ENCODE peak calls at places on chromosomes 1 and 21, in four cellular contexts. One of them, this sample, is unnamed.

GRCh38 chr1:33381979-33382378 is 48.9 kb downstream of the PHC2 start:
- DNase-seq in activated CD8-positive, alpha-beta memory T cell treated with anti-CD3 and anti-CD28 coated beads for 48 hours: no peak
- DNase-seq in lower leg skin: no peak
- DNase-seq in Daoy: no peak
- DNase-seq in this sample: no peak

GRCh38 chr1:61754545-61754944 is 12.3 kb downstream of the PATJ start:
- DNase-seq in activated CD8-positive, alpha-beta memory T cell treated with anti-CD3 and anti-CD28 coated beads for 48 hours: no peak
- DNase-seq in lower leg skin: no peak
- DNase-seq in Daoy: no peak
- DNase-seq in this sample: no peak

GRCh38 chr1:94772230-94772641 is 47.9 kb upstream of the SLC44A3 start:
- DNase-seq in activated CD8-positive, alpha-beta memory T cell treated with anti-CD3 and anti-CD28 coated beads for 48 hours: no peak
- DNase-seq in lower leg skin: no peak
- DNase-seq in Daoy: no peak
- DNase-seq in this sample: no peak

GRCh38 chr1:7692038-7692437 is 79.1 kb upstream of the VAMP3 start:
- DNase-seq in activated CD8-positive, alpha-beta memory T cell treated with anti-CD3 and anti-CD28 coated beads for 48 hours: no peak
- DNase-seq in lower leg skin: no peak
- DNase-seq in Daoy: no peak
- DNase-seq in this sample: no peak

GRCh38 chr1:220432408-220432807 is 95.5 kb upstream of the MARK1 start:
- DNase-seq in activated CD8-positive, alpha-beta memory T cell treated with anti-CD3 and anti-CD28 coated beads for 48 hours: no peak
- DNase-seq in lower leg skin: no peak
- DNase-seq in Daoy: peak; percentile 32
- DNase-seq in this sample: no peak

GRCh38 chr1:220962031-220962751 is 82.9 kb downstream of the HLX start:
- DNase-seq in activated CD8-positive, alpha-beta memory T cell treated with anti-CD3 and anti-CD28 coated beads for 48 hours: no peak
- DNase-seq in lower leg skin: no peak
- DNase-seq in Daoy: peak; percentile 14
- DNase-seq in this sample: peak; percentile 100

GRCh38 chr1:239814306-239814881 is 277.3 kb upstream of the FMN2 start:
- DNase-seq in activated CD8-positive, alpha-beta memory T cell treated with anti-CD3 and anti-CD28 coated beads for 48 hours: no peak
- DNase-seq in lower leg skin: no peak
- DNase-seq in Daoy: peak; percentile 88
- DNase-seq in this sample: peak; percentile 58

GRCh38 chr1:79663916-79664315 is 657.4 kb upstream of the ADGRL4 start:
- DNase-seq in activated CD8-positive, alpha-beta memory T cell treated with anti-CD3 and anti-CD28 coated beads for 48 hours: no peak
- DNase-seq in lower leg skin: no peak
- DNase-seq in Daoy: no peak
- DNase-seq in this sample: no peak

GRCh38 chr1:91889717-91890459 is 3.9 kb upstream of the TGFBR3 start:
- DNase-seq in activated CD8-positive, alpha-beta memory T cell treated with anti-CD3 and anti-CD28 coated beads for 48 hours: no peak
- DNase-seq in lower leg skin: no peak
- DNase-seq in Daoy: peak; percentile 79
- DNase-seq in this sample: peak; percentile 61

GRCh38 chr1:203274603-203275381 is 30.5 kb upstream of the BTG2 start:
- DNase-seq in activated CD8-positive, alpha-beta memory T cell treated with anti-CD3 and anti-CD28 coated beads for 48 hours: no peak
- DNase-seq in lower leg skin: peak; percentile 85
- DNase-seq in Daoy: no peak
- DNase-seq in this sample: no peak

GRCh38 chr21:41928621-41929220 is 25.1 kb downstream of the C2CD2 start:
- DNase-seq in activated CD8-positive, alpha-beta memory T cell treated with anti-CD3 and anti-CD28 coated beads for 48 hours: no peak
- DNase-seq in lower leg skin: no peak
- DNase-seq in Daoy: no peak
- DNase-seq in this sample: no peak

GRCh38 chr1:235612761-235613160 is 36.8 kb downstream of the GNG4 start:
- DNase-seq in activated CD8-positive, alpha-beta memory T cell treated with anti-CD3 and anti-CD28 coated beads for 48 hours: no peak
- DNase-seq in lower leg skin: no peak
- DNase-seq in Daoy: no peak
- DNase-seq in this sample: no peak

GRCh38 chr1:9081473-9081872 is 12.0 kb upstream of the SLC2A5 start:
- DNase-seq in activated CD8-positive, alpha-beta memory T cell treated with anti-CD3 and anti-CD28 coated beads for 48 hours: no peak
- DNase-seq in lower leg skin: no peak
- DNase-seq in Daoy: no peak
- DNase-seq in this sample: no peak

GRCh38 chr1:56414728-56415224 is 164.6 kb downstream of the PLPP3 start:
- DNase-seq in activated CD8-positive, alpha-beta memory T cell treated with anti-CD3 and anti-CD28 coated beads for 48 hours: no peak
- DNase-seq in lower leg skin: no peak
- DNase-seq in Daoy: peak; percentile 66
- DNase-seq in this sample: no peak

GRCh38 chr21:26982767-26983166 is 15.9 kb upstream of the ADAMTS5 start:
- DNase-seq in activated CD8-positive, alpha-beta memory T cell treated with anti-CD3 and anti-CD28 coated beads for 48 hours: no peak
- DNase-seq in lower leg skin: no peak
- DNase-seq in Daoy: peak; percentile 67
- DNase-seq in this sample: peak; percentile 78

GRCh38 chr1:59903136-59903754 is 23.3 kb downstream of the CYP2J2 start:
- DNase-seq in activated CD8-positive, alpha-beta memory T cell treated with anti-CD3 and anti-CD28 coated beads for 48 hours: no peak
- DNase-seq in lower leg skin: no peak
- DNase-seq in Daoy: peak; percentile 34
- DNase-seq in this sample: no peak

GRCh38 chr1:149917590-149918144 is at the start of gene SV2A:
- DNase-seq in activated CD8-positive, alpha-beta memory T cell treated with anti-CD3 and anti-CD28 coated beads for 48 hours: no peak
- DNase-seq in lower leg skin: peak; percentile 81
- DNase-seq in Daoy: peak; percentile 59
- DNase-seq in this sample: peak; percentile 48

GRCh38 chr1:38418195-38419030 is 371.8 kb upstream of the POU3F1 start:
- DNase-seq in activated CD8-positive, alpha-beta memory T cell treated with anti-CD3 and anti-CD28 coated beads for 48 hours: no peak
- DNase-seq in lower leg skin: no peak
- DNase-seq in Daoy: peak; percentile 69
- DNase-seq in this sample: no peak

GRCh38 chr1:161803181-161803580 is 37.1 kb downstream of the ATF6 start:
- DNase-seq in activated CD8-positive, alpha-beta memory T cell treated with anti-CD3 and anti-CD28 coated beads for 48 hours: no peak
- DNase-seq in lower leg skin: no peak
- DNase-seq in Daoy: no peak
- DNase-seq in this sample: no peak

GRCh38 chr1:205726619-205727125 is 23.3 kb downstream of the NUCKS1 start:
- DNase-seq in activated CD8-positive, alpha-beta memory T cell treated with anti-CD3 and anti-CD28 coated beads for 48 hours: no peak
- DNase-seq in lower leg skin: no peak
- DNase-seq in Daoy: no peak
- DNase-seq in this sample: no peak

GRCh38 chr1:24673336-24673735 is 30.2 kb downstream of the SRRM1 start:
- DNase-seq in activated CD8-positive, alpha-beta memory T cell treated with anti-CD3 and anti-CD28 coated beads for 48 hours: no peak
- DNase-seq in lower leg skin: no peak
- DNase-seq in Daoy: no peak
- DNase-seq in this sample: peak; percentile 10

GRCh38 chr1:235264327-235264726 is 63.7 kb downstream of the ARID4B start:
- DNase-seq in activated CD8-positive, alpha-beta memory T cell treated with anti-CD3 and anti-CD28 coated beads for 48 hours: no peak
- DNase-seq in lower leg skin: no peak
- DNase-seq in Daoy: no peak
- DNase-seq in this sample: no peak

GRCh38 chr21:39874759-39875158 is 7.5 kb downstream of the PCP4 start:
- DNase-seq in activated CD8-positive, alpha-beta memory T cell treated with anti-CD3 and anti-CD28 coated beads for 48 hours: no peak
- DNase-seq in lower leg skin: no peak
- DNase-seq in Daoy: no peak
- DNase-seq in this sample: no peak

GRCh38 chr1:106360252-106360651 is 696.2 kb upstream of the PRMT6 start:
- DNase-seq in activated CD8-positive, alpha-beta memory T cell treated with anti-CD3 and anti-CD28 coated beads for 48 hours: no peak
- DNase-seq in lower leg skin: no peak
- DNase-seq in Daoy: no peak
- DNase-seq in this sample: no peak

GRCh38 chr1:2271841-2272655 is 43.9 kb downstream of the SKI start:
- DNase-seq in activated CD8-positive, alpha-beta memory T cell treated with anti-CD3 and anti-CD28 coated beads for 48 hours: no peak
- DNase-seq in lower leg skin: no peak
- DNase-seq in Daoy: no peak
- DNase-seq in this sample: no peak

GRCh38 chr21:22536511-22536910 is 1538.3 kb downstream of the NCAM2 start:
- DNase-seq in activated CD8-positive, alpha-beta memory T cell treated with anti-CD3 and anti-CD28 coated beads for 48 hours: no peak
- DNase-seq in lower leg skin: no peak
- DNase-seq in Daoy: no peak
- DNase-seq in this sample: no peak

GRCh38 chr1:40317394-40318074 is 448 bp upstream of the COL9A2 start:
- DNase-seq in activated CD8-positive, alpha-beta memory T cell treated with anti-CD3 and anti-CD28 coated beads for 48 hours: no peak
- DNase-seq in lower leg skin: peak; percentile 81
- DNase-seq in Daoy: no peak
- DNase-seq in this sample: no peak

GRCh38 chr1:177307771-177308170 is 137.0 kb downstream of the BRINP2 start:
- DNase-seq in activated CD8-positive, alpha-beta memory T cell treated with anti-CD3 and anti-CD28 coated beads for 48 hours: no peak
- DNase-seq in lower leg skin: no peak
- DNase-seq in Daoy: no peak
- DNase-seq in this sample: peak; percentile 48

GRCh38 chr1:184802739-184803492 is 48.3 kb upstream of the EDEM3 start:
- DNase-seq in activated CD8-positive, alpha-beta memory T cell treated with anti-CD3 and anti-CD28 coated beads for 48 hours: no peak
- DNase-seq in lower leg skin: no peak
- DNase-seq in Daoy: no peak
- DNase-seq in this sample: peak; percentile 74

GRCh38 chr1:8217011-8217711 is 100.8 kb upstream of the SLC45A1 start:
- DNase-seq in activated CD8-positive, alpha-beta memory T cell treated with anti-CD3 and anti-CD28 coated beads for 48 hours: no peak
- DNase-seq in lower leg skin: no peak
- DNase-seq in Daoy: no peak
- DNase-seq in this sample: no peak

GRCh38 chr1:234408757-234409156 is 35.5 kb downstream of the COA6 start:
- DNase-seq in activated CD8-positive, alpha-beta memory T cell treated with anti-CD3 and anti-CD28 coated beads for 48 hours: no peak
- DNase-seq in lower leg skin: no peak
- DNase-seq in Daoy: no peak
- DNase-seq in this sample: no peak

GRCh38 chr1:169604781-169605560 is 18.7 kb upstream of the F5 start:
- DNase-seq in activated CD8-positive, alpha-beta memory T cell treated with anti-CD3 and anti-CD28 coated beads for 48 hours: no peak
- DNase-seq in lower leg skin: no peak
- DNase-seq in Daoy: no peak
- DNase-seq in this sample: no peak

GRCh38 chr1:25821630-25822091 is 1.9 kb downstream of the MTFR1L start:
- DNase-seq in activated CD8-positive, alpha-beta memory T cell treated with anti-CD3 and anti-CD28 coated beads for 48 hours: no peak
- DNase-seq in lower leg skin: peak; percentile 70
- DNase-seq in Daoy: no peak
- DNase-seq in this sample: no peak

GRCh38 chr1:30907641-30908445 is 715 bp downstream of the SDC3 start:
- DNase-seq in activated CD8-positive, alpha-beta memory T cell treated with anti-CD3 and anti-CD28 coated beads for 48 hours: no peak
- DNase-seq in lower leg skin: no peak
- DNase-seq in Daoy: no peak
- DNase-seq in this sample: no peak

GRCh38 chr1:112700290-112701226 is 6.4 kb downstream of the RHOC start:
- DNase-seq in activated CD8-positive, alpha-beta memory T cell treated with anti-CD3 and anti-CD28 coated beads for 48 hours: peak; percentile 75
- DNase-seq in lower leg skin: peak; percentile 99
- DNase-seq in Daoy: peak; percentile 99
- DNase-seq in this sample: peak; percentile 85

GRCh38 chr1:2177946-2178538 is 16.5 kb downstream of the FAAP20 start:
- DNase-seq in activated CD8-positive, alpha-beta memory T cell treated with anti-CD3 and anti-CD28 coated beads for 48 hours: no peak
- DNase-seq in lower leg skin: no peak
- DNase-seq in Daoy: no peak
- DNase-seq in this sample: no peak

GRCh38 chr1:72579629-72580028 is 297.3 kb upstream of the NEGR1 start:
- DNase-seq in activated CD8-positive, alpha-beta memory T cell treated with anti-CD3 and anti-CD28 coated beads for 48 hours: no peak
- DNase-seq in lower leg skin: no peak
- DNase-seq in Daoy: no peak
- DNase-seq in this sample: no peak

GRCh38 chr1:230043102-230043501 is 23.9 kb upstream of the GALNT2 start:
- DNase-seq in activated CD8-positive, alpha-beta memory T cell treated with anti-CD3 and anti-CD28 coated beads for 48 hours: no peak
- DNase-seq in lower leg skin: no peak
- DNase-seq in Daoy: no peak
- DNase-seq in this sample: no peak

This sample was measured in HCEC 1CT.